ENCODE peak calls at places on chromosomes 1 and 21, in nine cellular contexts. D is type B pancreatic cell, W is AG09319, R is BJ, L is GM23338, J is GM12864, N is pancreas, X is ovary, E is psoas muscle. T is an unnamed sample.

GRCh38 chr1:48049823-48050539 is 52.8 kb upstream of the TRABD2B start:
- DNase-seq in D (no peak), W (no peak), R (no peak), L (no peak), J (no peak), N (no peak), X (no peak), E (no peak), T (no peak)

GRCh38 chr1:187306671-187307415 is 478.1 kb downstream of the PLA2G4A start:
- DNase-seq in D (no peak), W (no peak), R (no peak), L (no peak), J (no peak), N (no peak), X (no peak), E (no peak), T (no peak)

GRCh38 chr1:216926681-216927080 is 203.5 kb upstream of the ESRRG start:
- DNase-seq in D (no peak), W (no peak), R (no peak), L (peak), J (no peak), N (no peak), X (no peak), E (no peak), T (no peak)

GRCh38 chr21:39809936-39810335 is 57.3 kb upstream of the PCP4 start:
- DNase-seq in D (no peak), W (no peak), R (no peak), L (no peak), J (no peak), N (no peak), X (no peak), E (no peak), T (no peak)

GRCh38 chr1:29677028-29678024 is 441.0 kb downstream of the PTPRU start:
- DNase-seq in D (peak), W (no peak), R (no peak), L (no peak), J (no peak), N (no peak), X (no peak), E (no peak), T (no peak)

GRCh38 chr1:185926562-185926961 is 192.4 kb downstream of the HMCN1 start:
- DNase-seq in D (no peak), W (no peak), R (no peak), L (no peak), J (no peak), N (no peak), X (no peak), E (no peak), T (no peak)

GRCh38 chr1:47834326-47834725 is 162.9 kb downstream of the TRABD2B start:
- DNase-seq in D (no peak), W (no peak), R (no peak), L (no peak), J (no peak), N (no peak), X (no peak), E (no peak), T (no peak)

GRCh38 chr21:28215214-28215954 is 777.3 kb downstream of the LTN1 start:
- DNase-seq in D (no peak), W (peak), R (peak), L (no peak), J (no peak), N (no peak), X (no peak), E (no peak), T (no peak)

GRCh38 chr1:53710584-53710983 is 28.4 kb downstream of the GLIS1 start:
- DNase-seq in D (no peak), W (no peak), R (no peak), L (no peak), J (no peak), N (no peak), X (no peak), E (no peak), T (no peak)

GRCh38 chr1:19390901-19391595 is 78.9 kb downstream of the SLC66A1 start:
- DNase-seq in D (no peak), W (peak), R (peak), L (peak), J (peak), N (no peak), X (peak), E (peak), T (no peak)

GRCh38 chr21:37407719-37408455 is 41.3 kb downstream of the DYRK1A start:
- DNase-seq in D (no peak), W (no peak), R (no peak), L (no peak), J (peak), N (no peak), X (no peak), E (no peak), T (no peak)

GRCh38 chr1:228798047-228798446 is 62.8 kb downstream of the RHOU start:
- DNase-seq in D (no peak), W (no peak), R (no peak), L (no peak), J (no peak), N (no peak), X (peak), E (no peak), T (no peak)

GRCh38 chr1:58818075-58818474 is 34.2 kb upstream of the JUN start:
- DNase-seq in D (no peak), W (no peak), R (no peak), L (no peak), J (no peak), N (no peak), X (no peak), E (no peak), T (no peak)

GRCh38 chr1:111238056-111238795 is 10.7 kb downstream of the CHI3L2 start:
- DNase-seq in D (no peak), W (no peak), R (no peak), L (no peak), J (no peak), N (no peak), X (no peak), E (no peak), T (no peak)
- TF ChIP-seq CTCF in D (no peak), W (no peak), R (no peak), L (no peak), J (no peak), N (no peak), X (no peak), E (no peak), T (no peak)

GRCh38 chr1:168607872-168608428 is 31.5 kb downstream of the XCL1 start:
- DNase-seq in D (no peak), W (no peak), R (no peak), L (no peak), J (no peak), N (no peak), X (no peak), E (peak), T (no peak)

GRCh38 chr1:168613689-168614655 is 37.6 kb downstream of the XCL1 start:
- DNase-seq in D (no peak), W (no peak), R (no peak), L (no peak), J (no peak), N (no peak), X (peak), E (peak), T (no peak)

GRCh38 chr1:168613038-168613451 is 36.6 kb downstream of the XCL1 start:
- DNase-seq in D (no peak), W (no peak), R (no peak), L (no peak), J (no peak), N (no peak), X (no peak), E (peak), T (no peak)

GRCh38 chr1:168609133-168609715 is 32.8 kb downstream of the XCL1 start:
- DNase-seq in D (no peak), W (no peak), R (no peak), L (peak), J (no peak), N (no peak), X (peak), E (peak), T (no peak)

GRCh38 chr1:168610111-168610510 is 33.7 kb downstream of the XCL1 start:
- DNase-seq in D (no peak), W (no peak), R (no peak), L (no peak), J (no peak), N (no peak), X (no peak), E (no peak), T (no peak)
- TF ChIP-seq CTCF in D (no peak), W (no peak), R (no peak), L (no peak), J (no peak), N (no peak), X (no peak), E (no peak), T (peak)

GRCh38 chr1:230642263-230642959 is at the start of gene COG2:
- DNase-seq in D (peak), W (peak), R (peak), L (peak), J (peak), N (peak), X (peak), E (peak), T (peak)
- TF ChIP-seq CTCF in D (peak), W (peak), R (peak), L (peak), J (peak), N (peak), X (peak), E (peak), T (peak)

GRCh38 chr1:154351363-154352068 is 26.2 kb downstream of the ATP8B2 start:
- DNase-seq in D (no peak), W (no peak), R (no peak), L (no peak), J (no peak), N (no peak), X (no peak), E (no peak), T (no peak)

GRCh38 chr1:154353966-154354365 is 28.6 kb downstream of the ATP8B2 start:
- DNase-seq in D (no peak), W (no peak), R (no peak), L (no peak), J (no peak), N (no peak), X (no peak), E (no peak), T (no peak)

GRCh38 chr1:154352581-154353459 is 27.5 kb downstream of the ATP8B2 start:
- DNase-seq in D (peak), W (no peak), R (no peak), L (peak), J (no peak), N (no peak), X (peak), E (no peak), T (no peak)

GRCh38 chr1:154352245-154352580 is 26.9 kb downstream of the ATP8B2 start:
- DNase-seq in D (no peak), W (no peak), R (no peak), L (peak), J (no peak), N (no peak), X (no peak), E (no peak), T (no peak)

GRCh38 chr1:154353460-154353904 is 28.2 kb downstream of the ATP8B2 start:
- DNase-seq in D (no peak), W (no peak), R (no peak), L (peak), J (no peak), N (no peak), X (no peak), E (no peak), T (peak)
- TF ChIP-seq CTCF in D (no peak), W (peak), R (peak), L (no peak), J (peak), N (no peak), X (no peak), E (peak), T (peak)

DNA sequence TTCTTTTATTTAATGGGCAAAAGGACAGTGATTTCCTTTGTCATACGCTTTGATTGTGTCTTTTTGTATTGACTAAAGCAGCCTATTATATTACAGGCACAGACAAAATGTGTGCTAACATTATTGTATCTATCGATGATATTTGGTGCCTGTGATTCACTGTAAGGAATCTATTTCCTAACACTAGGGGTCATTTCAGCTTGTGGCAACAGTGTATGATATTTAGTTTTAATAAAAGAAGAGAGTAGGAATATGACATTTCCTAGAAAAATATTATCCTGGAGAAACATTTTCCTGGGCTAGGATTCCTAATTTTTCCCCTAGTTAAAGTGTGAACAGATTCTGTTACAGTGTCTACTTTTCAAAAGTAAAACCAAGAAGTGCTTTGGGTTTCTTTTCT is 42.8 kb downstream of the TYW3 start:
- DNase-seq in D (no peak), W (no peak), R (no peak), L (no peak), J (no peak), N (no peak), X (no peak), E (no peak), T (no peak)
- TF ChIP-seq CTCF in D (no peak), W (peak), R (no peak), L (peak), J (no peak), N (no peak), X (no peak), E (no peak), T (no peak)

GRCh38 chr1:204692852-204693356 is 7.4 kb upstream of the LRRN2 start:
- DNase-seq in D (no peak), W (no peak), R (no peak), L (peak), J (no peak), N (no peak), X (no peak), E (no peak), T (no peak)

GRCh38 chr1:204688776-204689175 is 3.2 kb upstream of the LRRN2 start:
- DNase-seq in D (no peak), W (no peak), R (no peak), L (no peak), J (no peak), N (no peak), X (no peak), E (no peak), T (no peak)

GRCh38 chr1:204695692-204696091 is 10.2 kb upstream of the LRRN2 start:
- DNase-seq in D (no peak), W (no peak), R (no peak), L (no peak), J (no peak), N (no peak), X (no peak), E (no peak), T (no peak)

GRCh38 chr1:204694145-204694544 is 8.6 kb upstream of the LRRN2 start:
- DNase-seq in D (no peak), W (no peak), R (no peak), L (no peak), J (no peak), N (no peak), X (no peak), E (no peak), T (no peak)

DNA sequence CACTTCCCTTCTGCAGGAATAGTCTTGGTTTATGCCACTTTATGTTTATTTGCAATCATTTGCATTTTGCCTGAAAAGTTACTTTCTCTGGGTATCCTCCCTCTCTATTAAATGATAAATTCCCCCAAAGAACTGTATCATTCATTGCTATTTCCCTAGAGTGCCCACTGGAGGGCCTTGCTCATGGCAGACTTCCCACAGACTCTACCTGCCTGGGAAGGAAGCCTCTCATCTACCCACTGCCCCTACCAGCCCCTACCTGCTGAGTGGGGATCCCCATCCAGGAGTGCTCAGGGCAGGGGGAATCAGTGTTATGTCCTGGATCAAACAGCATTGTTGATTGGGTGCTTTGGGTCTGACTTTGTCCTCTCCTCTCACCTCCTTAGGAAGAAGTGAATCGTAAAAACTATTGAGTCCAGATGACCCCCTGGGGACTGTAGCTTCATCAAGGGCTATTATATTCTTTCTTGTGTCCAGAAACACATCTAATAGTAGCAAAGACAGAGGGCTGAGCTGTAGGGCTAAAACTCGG is 6.8 kb upstream of the LRRN2 start:
- DNase-seq in D (no peak), W (no peak), R (no peak), L (peak), J (no peak), N (no peak), X (no peak), E (no peak), T (no peak)
- TF ChIP-seq CTCF in D (peak), W (no peak), R (no peak), L (peak), J (no peak), N (no peak), X (no peak), E (no peak), T (peak)

GRCh38 chr1:145855426-145855948 is 3.4 kb downstream of the PIAS3 start:
- DNase-seq in D (no peak), W (no peak), R (no peak), L (no peak), J (no peak), N (no peak), X (no peak), E (no peak), T (no peak)
- TF ChIP-seq CTCF in D (no peak), W (no peak), R (peak), L (peak), J (peak), N (no peak), X (no peak), E (no peak), T (peak)

GRCh38 chr1:65434255-65434654 is 13.8 kb downstream of the LEPR start:
- DNase-seq in D (no peak), W (no peak), R (no peak), L (no peak), J (no peak), N (no peak), X (no peak), E (no peak), T (no peak)
- TF ChIP-seq CTCF in D (peak), W (no peak), R (no peak), L (no peak), J (peak), N (peak), X (no peak), E (no peak), T (peak)

GRCh38 chr1:3431266-3431665 is 23.2 kb upstream of the ARHGEF16 start:
- DNase-seq in D (no peak), W (no peak), R (no peak), L (peak), J (no peak), N (peak), X (no peak), E (peak), T (no peak)
- TF ChIP-seq CTCF in D (peak), W (peak), R (peak), L (peak), J (peak), N (no peak), X (no peak), E (no peak), T (peak)

DNA sequence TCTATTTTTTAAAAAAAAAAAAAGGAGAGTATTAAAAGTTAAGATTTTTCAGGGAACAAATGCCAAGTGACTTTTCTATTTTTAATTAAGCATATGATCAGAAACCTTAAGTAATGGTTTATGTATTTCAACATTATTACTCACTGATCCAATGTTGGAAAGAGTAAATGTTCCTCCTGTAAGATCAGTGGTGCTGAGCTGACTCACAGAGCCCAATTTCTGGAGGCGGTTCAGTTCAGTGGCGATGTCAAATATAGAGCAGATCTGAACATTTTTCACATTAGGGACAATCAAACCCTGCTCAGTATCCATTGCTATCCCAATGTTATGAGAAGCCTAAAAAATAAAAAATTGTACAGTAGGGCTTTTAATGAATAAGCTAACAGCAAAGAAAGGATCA is 28.2 kb upstream of the LRRC39 start:
- DNase-seq in D (no peak), W (no peak), R (no peak), L (no peak), J (no peak), N (no peak), X (no peak), E (no peak), T (no peak)
- TF ChIP-seq CTCF in D (no peak), W (no peak), R (no peak), L (no peak), J (no peak), N (no peak), X (no peak), E (no peak), T (no peak)